ENCODE peak calls at places on chromosomes 7 and 10, in nine cellular contexts. H is HL-60; G is fibroblast of pulmonary artery; X is stomach; P is NT2/D1; K is dorsolateral prefrontal cortex; D is AG10803; I is CD8-positive, alpha-beta T cell; R is ovary. Q is an unnamed sample.

GRCh38 chr7:111098011-111098925 is 7.3 kb downstream of the LRRN3 start:
- DNase-seq in H (peak), I (peak), G (peak), R (no peak), K (no peak), P (peak), X (no peak), D (peak), Q (no peak)

GRCh38 chr7:12436896-12437535 is 33.4 kb upstream of the VWDE start:
- DNase-seq in K (no peak), P (no peak), G (peak), I (no peak), H (peak), R (no peak), X (no peak), D (peak), Q (no peak)

GRCh38 chr10:9188022-9188810 is 1133.7 kb downstream of the GATA3 start:
- DNase-seq in R (no peak), K (no peak), D (no peak), I (no peak), H (no peak), X (no peak), G (no peak), P (no peak), Q (no peak)

GRCh38 chr7:157787275-157787701 is 450.5 kb downstream of the DNAJB6 start:
- DNase-seq in K (no peak), P (no peak), I (no peak), X (no peak), D (no peak), R (no peak), G (no peak), H (no peak), Q (no peak)

GRCh38 chr10:91541481-91541880 is 91.4 kb downstream of the PPP1R3C start:
- DNase-seq in X (no peak), P (no peak), D (peak), H (no peak), I (no peak), K (no peak), G (peak), R (no peak), Q (peak)

GRCh38 chr10:89861584-89862287 is 160.3 kb downstream of the KIF20B start:
- DNase-seq in P (no peak), K (no peak), I (no peak), G (peak), R (no peak), D (peak), H (no peak), X (no peak), Q (no peak)

GRCh38 chr10:15084502-15084922 is 4.1 kb downstream of the ACBD7 start:
- DNase-seq in X (peak), G (peak), D (peak), H (no peak), K (no peak), P (no peak), R (peak), I (no peak), Q (no peak)

GRCh38 chr7:137903382-137904169 is 56.8 kb upstream of the DGKI start:
- DNase-seq in G (peak), D (peak), X (peak), K (no peak), R (peak), I (peak), H (peak), P (peak), Q (no peak)

GRCh38 chr10:133260895-133261725 is 15.6 kb downstream of the ADAM8 start:
- DNase-seq in P (no peak), R (peak), K (no peak), H (no peak), G (no peak), X (peak), I (peak), D (peak), Q (no peak)

GRCh38 chr7:129989466-129989865 is 36.7 kb upstream of the UBE2H start:
- DNase-seq in I (peak), P (no peak), R (no peak), X (no peak), H (no peak), D (no peak), G (no peak), K (no peak), Q (no peak)

GRCh38 chr7:129990403-129991192 is 37.8 kb upstream of the UBE2H start:
- DNase-seq in H (no peak), P (no peak), D (peak), K (no peak), X (no peak), I (no peak), G (no peak), R (no peak), Q (no peak)

GRCh38 chr7:129980667-129981066 is 27.9 kb upstream of the UBE2H start:
- DNase-seq in X (no peak), P (no peak), G (no peak), R (no peak), K (no peak), D (no peak), H (no peak), I (no peak), Q (no peak)

DNA sequence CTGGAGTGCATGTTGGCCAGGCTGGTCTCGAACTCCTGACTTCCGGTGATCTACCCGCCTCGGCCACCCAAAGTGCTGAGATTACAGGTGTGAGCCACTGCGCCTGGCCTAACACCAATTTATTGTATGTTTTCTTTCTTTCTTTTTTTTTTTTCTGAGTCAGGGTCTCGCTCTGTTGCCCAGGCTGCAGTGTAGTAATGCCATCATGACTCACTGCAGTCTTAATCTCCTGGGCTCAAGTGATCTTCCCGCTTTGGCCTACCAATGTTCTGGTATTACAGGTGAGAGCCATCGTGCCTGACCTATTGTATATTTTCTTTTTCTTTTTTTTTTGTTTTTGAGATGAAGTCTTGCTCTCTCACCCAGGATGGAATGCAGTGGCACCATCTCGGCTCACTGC is 33.8 kb upstream of the UBE2H start:
- DNase-seq in R (no peak), D (no peak), G (no peak), X (no peak), I (no peak), K (no peak), P (no peak), H (no peak), Q (no peak)
- H3K4me3 ChIP-seq in R (no peak), D (no peak), G (no peak), X (no peak), I (no peak), K (no peak), P (no peak), H (no peak), Q (no peak)

GRCh38 chr7:143415696-143416095 is 7.0 kb upstream of the EPHA1 start:
- DNase-seq in K (no peak), X (no peak), P (no peak), G (peak), D (no peak), R (no peak), I (no peak), H (no peak), Q (no peak)
- H3K4me3 ChIP-seq in K (no peak), X (no peak), P (no peak), G (no peak), D (no peak), R (no peak), I (no peak), H (no peak), Q (no peak)

DNA sequence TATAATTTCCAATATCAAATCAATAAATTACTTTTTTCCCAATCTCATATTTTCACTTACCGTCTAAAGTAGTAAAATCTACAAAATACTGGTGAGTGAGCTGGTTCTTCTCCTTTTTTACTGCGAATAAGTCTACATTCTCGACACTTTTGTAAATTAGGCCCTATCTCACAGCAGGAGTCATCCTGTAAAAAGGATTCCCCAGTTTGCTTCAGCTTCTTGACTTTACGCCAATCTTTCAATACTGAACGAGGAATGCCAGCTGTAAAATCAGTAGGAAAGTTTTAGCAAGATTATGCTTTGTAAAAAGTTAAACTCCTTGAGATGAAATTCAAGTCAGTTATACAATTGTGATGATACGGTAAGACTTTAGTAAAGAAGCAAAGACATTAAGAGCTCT is 67.3 kb downstream of the NRBF2 start:
- DNase-seq in I (no peak), D (no peak), K (no peak), X (no peak), G (no peak), P (no peak), H (no peak), R (no peak), Q (no peak)
- H3K4me3 ChIP-seq in I (no peak), D (no peak), K (no peak), X (no peak), G (no peak), P (no peak), H (no peak), R (no peak), Q (no peak)

GRCh38 chr7:19108985-19109946 is 8.2 kb downstream of the TWIST1 start:
- DNase-seq in X (no peak), G (no peak), R (no peak), I (no peak), P (no peak), H (no peak), D (no peak), K (no peak), Q (no peak)
- H3K4me3 ChIP-seq in X (no peak), G (no peak), R (no peak), I (no peak), P (no peak), H (no peak), D (peak), K (no peak), Q (no peak)

DNA sequence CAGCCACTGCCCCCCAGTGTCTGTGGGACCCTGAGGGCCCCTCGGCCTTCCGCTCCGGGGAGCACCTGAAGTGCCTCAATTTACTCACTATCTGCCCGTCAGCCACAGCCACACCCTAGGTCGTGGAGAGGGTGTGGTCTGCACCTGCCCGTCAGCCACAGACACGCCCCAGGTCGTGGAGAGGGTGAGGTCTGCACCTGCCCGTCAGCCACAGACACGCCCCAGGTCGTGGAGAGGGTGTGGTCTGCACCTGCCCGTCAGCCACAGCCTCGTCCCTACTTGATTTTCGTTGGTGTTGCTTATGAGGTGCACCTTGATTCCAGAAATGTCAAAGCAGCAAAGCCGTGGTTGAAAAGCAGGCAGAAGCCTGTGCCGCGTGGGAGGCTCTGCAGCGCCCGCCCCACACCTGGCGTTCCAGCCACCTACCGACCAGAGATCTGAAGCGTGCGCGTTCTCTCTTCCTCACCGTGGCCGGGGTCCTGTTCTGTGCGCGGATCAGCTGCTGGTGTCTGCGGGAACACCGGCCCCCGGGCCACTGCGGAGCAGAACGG is 101.6 kb downstream of the DYNC2I1 start:
- DNase-seq in H (no peak), X (peak), G (no peak), I (peak), R (no peak), P (no peak), K (no peak), D (no peak), Q (no peak)
- H3K4me3 ChIP-seq in H (no peak), X (peak), G (no peak), I (peak), R (no peak), P (no peak), K (peak), D (no peak), Q (peak)

GRCh38 chr7:51318886-51319579 is 2.4 kb upstream of the COBL start:
- DNase-seq in H (no peak), D (no peak), G (no peak), I (no peak), P (no peak), X (no peak), R (no peak), K (no peak), Q (no peak)

GRCh38 chr7:51318001-51318400 is 1.4 kb upstream of the COBL start:
- DNase-seq in P (no peak), X (no peak), R (no peak), D (no peak), K (no peak), G (no peak), I (no peak), H (no peak), Q (no peak)

GRCh38 chr7:51316262-51316665 is 345 bp downstream of the COBL start:
- DNase-seq in I (no peak), K (no peak), R (peak), D (no peak), G (no peak), X (peak), P (no peak), H (no peak), Q (no peak)

GRCh38 chr7:51316666-51317581 is at the start of gene COBL:
- DNase-seq in G (no peak), D (no peak), I (no peak), P (peak), X (peak), H (no peak), K (no peak), R (peak), Q (no peak)

DNA sequence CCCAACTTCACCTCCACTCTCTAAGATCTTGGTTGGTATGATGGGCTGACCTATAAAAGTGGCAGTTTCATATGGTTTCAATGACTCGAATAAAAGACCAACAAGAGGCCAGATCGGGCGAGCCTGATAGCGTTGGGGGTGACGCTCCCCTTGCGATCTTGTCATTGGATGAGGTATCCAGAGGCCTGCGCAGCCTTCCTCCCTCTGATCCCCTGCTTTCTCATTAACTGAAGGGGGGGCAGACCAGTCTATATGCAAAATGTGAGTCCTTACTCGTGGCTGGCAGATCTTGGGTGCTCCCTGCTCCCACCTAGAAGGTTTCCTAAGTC is 937 bp upstream of the COBL start:
- DNase-seq in D (no peak), H (no peak), K (no peak), G (no peak), P (no peak), R (no peak), I (no peak), X (no peak), Q (no peak)
- H3K4me3 ChIP-seq in D (no peak), H (no peak), K (peak), G (no peak), P (peak), R (no peak), I (no peak), X (peak), Q (no peak)

GRCh38 chr7:158805937-158806336 is 23.4 kb downstream of the ESYT2 start:
- DNase-seq in I (no peak), K (no peak), G (no peak), R (no peak), X (no peak), D (no peak), P (no peak), H (no peak), Q (no peak)

GRCh38 chr7:158803226-158803944 is 25.9 kb downstream of the ESYT2 start:
- DNase-seq in P (no peak), I (no peak), R (no peak), K (no peak), D (no peak), H (no peak), X (no peak), G (no peak), Q (no peak)

GRCh38 chr7:158804335-158804734 is 25.0 kb downstream of the ESYT2 start:
- DNase-seq in G (no peak), X (no peak), P (no peak), R (no peak), K (no peak), D (no peak), I (peak), H (no peak), Q (no peak)

GRCh38 chr7:158805414-158805813 is 23.9 kb downstream of the ESYT2 start:
- DNase-seq in H (no peak), P (no peak), I (no peak), K (no peak), G (no peak), X (no peak), R (no peak), D (no peak), Q (no peak)

GRCh38 chr7:158802535-158803199 is 26.6 kb downstream of the ESYT2 start:
- DNase-seq in H (no peak), I (no peak), R (no peak), D (peak), K (no peak), P (no peak), X (no peak), G (peak), Q (no peak)
- H3K4me3 ChIP-seq in H (no peak), I (no peak), R (no peak), D (no peak), K (no peak), P (no peak), X (no peak), G (no peak), Q (no peak)

DNA sequence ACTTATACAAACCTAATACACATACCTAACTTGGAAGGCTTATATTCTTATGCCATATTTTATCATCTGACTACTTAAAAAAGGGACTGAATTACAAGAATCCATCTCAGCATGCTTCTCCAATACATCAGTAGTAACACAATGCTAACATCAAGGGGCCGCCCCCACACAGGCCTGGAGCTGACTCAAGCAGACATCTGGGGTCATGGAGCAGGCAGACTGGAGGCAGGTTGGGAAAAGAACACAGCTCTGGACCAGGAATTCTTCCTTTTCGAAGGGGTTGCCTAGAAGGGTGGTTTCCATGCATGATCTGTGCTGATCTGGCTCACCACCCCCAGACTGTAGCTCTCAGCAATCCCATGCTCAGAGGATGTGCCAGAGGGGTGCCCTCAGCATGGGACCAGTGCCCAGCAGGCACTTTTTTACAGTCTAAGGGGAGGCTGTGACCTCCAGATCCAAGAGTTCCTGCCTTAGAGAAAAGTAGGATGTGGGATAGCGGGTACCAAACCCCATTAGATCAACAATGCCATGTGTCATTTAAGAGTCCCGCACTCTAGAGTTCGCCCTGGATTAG is 26.1 kb upstream of the DUSP5 start:
- DNase-seq in G (peak), R (no peak), H (no peak), I (no peak), P (no peak), X (no peak), K (no peak), D (peak), Q (no peak)
- H3K4me3 ChIP-seq in G (no peak), R (no peak), H (no peak), I (no peak), P (no peak), X (no peak), K (no peak), D (no peak), Q (no peak)

GRCh38 chr7:47142169-47142866 is 439.6 kb downstream of the TNS3 start:
- DNase-seq in D (no peak), H (no peak), R (no peak), G (no peak), I (no peak), X (no peak), P (no peak), K (no peak), Q (no peak)
- H3K4me3 ChIP-seq in D (no peak), H (no peak), R (no peak), G (no peak), I (no peak), X (no peak), P (no peak), K (no peak), Q (no peak)